ENCODE peak calls at places on chromosome 17, in six cellular contexts. H is Calu3; Z is keratinocyte; L is naive thymus-derived CD4-positive, alpha-beta T cell; A is choroid plexus epithelial cell; Y is NCI-H1694. T is an unnamed sample.

GRCh38 chr17:51128089-51128488 is 7.4 kb upstream of the SPAG9 start:
- DNase-seq in L (no peak), Y (no peak), Z (no peak), A (no peak), H (peak; percentile 53), T (no peak)

GRCh38 chr17:49548506-49549310 is 27.0 kb upstream of the NXPH3 start:
- DNase-seq in A (peak; percentile 65), Z (no peak), L (no peak), H (peak; percentile 79), Y (no peak), T (no peak)

GRCh38 chr17:7211512-7212277 is 7.9 kb downstream of the DLG4 start:
- DNase-seq in L (no peak), A (no peak), Y (no peak), Z (no peak), H (no peak), T (no peak)

GRCh38 chr17:35432176-35433074 is at the start of gene SLFN12:
- DNase-seq in L (peak; percentile 70), A (peak; percentile 98), Z (peak; percentile 70), Y (no peak), H (no peak), T (peak; percentile 88)

GRCh38 chr17:69733171-69734014 is 318.9 kb downstream of the MAP2K6 start:
- DNase-seq in Y (no peak), L (no peak), Z (peak; percentile 59), A (peak; percentile 66), H (no peak), T (no peak)

GRCh38 chr17:37146578-37147119 is 197.9 kb downstream of the AATF start:
- DNase-seq in A (no peak), H (no peak), Z (no peak), L (no peak), Y (no peak), T (no peak)

GRCh38 chr17:49582789-49583188 is 7.1 kb downstream of the NXPH3 start:
- DNase-seq in L (no peak), A (no peak), H (no peak), Y (no peak), Z (no peak), T (no peak)

GRCh38 chr17:72383053-72383847 is 262.4 kb downstream of the SOX9 start:
- DNase-seq in L (no peak), A (no peak), Z (no peak), Y (no peak), H (no peak), T (no peak)

GRCh38 chr17:80720624-80721577 is 176.3 kb downstream of the RPTOR start:
- DNase-seq in Z (peak; percentile 77), Y (no peak), L (no peak), A (peak; percentile 83), H (peak; percentile 78), T (no peak)

GRCh38 chr17:73494955-73495349 is 149.3 kb downstream of the SDK2 start:
- DNase-seq in A (no peak), L (no peak), Z (no peak), H (no peak), Y (no peak), T (no peak)

GRCh38 chr17:57761887-57762286 is 16.8 kb upstream of the CCDC182 start:
- DNase-seq in H (no peak), Y (no peak), A (no peak), Z (no peak), L (no peak), T (no peak)

GRCh38 chr17:8862213-8863056 is 5.0 kb downstream of the PIK3R6 start:
- DNase-seq in A (no peak), L (no peak), Y (no peak), H (no peak), Z (no peak), T (no peak)

GRCh38 chr17:1197379-1197778 is 17.6 kb upstream of the ABR start:
- DNase-seq in H (no peak), Z (no peak), A (peak; percentile 89), L (no peak), Y (no peak), T (peak; percentile 47)

GRCh38 chr17:73197141-73197540 is 4.3 kb downstream of the COG1 start:
- DNase-seq in L (no peak), Z (no peak), H (no peak), A (no peak), Y (no peak), T (no peak)

GRCh38 chr17:81457917-81458555 is 54.6 kb downstream of the ACTG1 start:
- DNase-seq in A (no peak), H (no peak), L (no peak), Y (no peak), Z (no peak), T (no peak)

GRCh38 chr17:42691021-42691545 is 8.8 kb downstream of the CNTNAP1 start:
- DNase-seq in A (no peak), L (no peak), Z (no peak), H (no peak), Y (no peak), T (no peak)

GRCh38 chr17:75637143-75637538 is 3.9 kb downstream of the SMIM5 start:
- DNase-seq in Z (no peak), L (no peak), A (no peak), Y (no peak), H (no peak), T (peak; percentile 46)

GRCh38 chr17:41284546-41284945 is 9.0 kb downstream of the KRTAP9-7 start:
- DNase-seq in H (no peak), L (peak; percentile 9), Z (no peak), A (no peak), Y (no peak), T (no peak)

GRCh38 chr17:38667787-38668122 is 7.0 kb downstream of the EPOP start:
- DNase-seq in A (no peak), L (no peak), Y (no peak), Z (no peak), H (no peak), T (no peak)

GRCh38 chr17:17235212-17236174 is 1.5 kb downstream of the FLCN start:
- DNase-seq in Z (no peak), L (no peak), H (no peak), Y (no peak), A (peak; percentile 76), T (no peak)

GRCh38 chr17:20966869-20967268 is 75.9 kb downstream of the USP22 start:
- DNase-seq in Y (no peak), H (no peak), A (no peak), L (peak; percentile 9), Z (no peak), T (no peak)

GRCh38 chr17:1732241-1733046 is 7.9 kb downstream of the WDR81 start:
- DNase-seq in L (no peak), Z (no peak), A (no peak), Y (no peak), H (no peak), T (no peak)

GRCh38 chr17:21039839-21040575 is 2.8 kb downstream of the USP22 start:
- DNase-seq in Y (peak; percentile 19), H (peak; percentile 20), L (peak; percentile 33), Z (no peak), A (peak; percentile 64), T (no peak)

GRCh38 chr17:40498281-40499084 is 2.9 kb downstream of the TNS4 start:
- DNase-seq in Y (no peak), Z (no peak), H (no peak), A (no peak), L (no peak), T (no peak)

GRCh38 chr17:12673788-12674187 is 8.1 kb downstream of the MYOCD start:
- DNase-seq in Y (no peak), A (peak; percentile 41), L (no peak), Z (peak; percentile 1), H (no peak), T (no peak)

T was measured in mucosa of gallbladder.